ENCODE peak calls at places on chromosomes 5 and 9, in five cellular contexts. A, F, W, U and O are unnamed samples. For H3K4me1, the result is how much of the 10 kb centered on the place peaks cover.

GRCh38 chr5:166926098-166926497 is 1365.3 kb upstream of the WWC1 start:
- DNase-seq in A (no peak), F (no peak), W (no peak), U (no peak), O (no peak)

GRCh38 chr5:88722546-88722945 is 160.4 kb downstream of the MEF2C start:
- DNase-seq in A (no peak), F (no peak), W (no peak), U (no peak), O (no peak)

GRCh38 chr5:157390924-157391297 is 69.1 kb upstream of the NIPAL4 start:
- DNase-seq in A (no peak), F (no peak), W (no peak), U (no peak), O (no peak)

GRCh38 chr9:120914410-120914809 is 12.2 kb downstream of the TRAF1 start:
- DNase-seq in A (no peak), F (peak), W (no peak), U (no peak), O (no peak)

GRCh38 chr5:147098233-147098790 is 136.5 kb upstream of the STK32A start:
- DNase-seq in A (no peak), F (no peak), W (no peak), U (no peak), O (no peak)

GRCh38 chr9:16236326-16236725 is 634.1 kb downstream of the BNC2 start:
- DNase-seq in A (no peak), F (no peak), W (no peak), U (no peak), O (no peak)

GRCh38 chr5:103059525-103059924 is 60.4 kb downstream of the GIN1 start:
- DNase-seq in A (no peak), F (no peak), W (no peak), U (no peak), O (no peak)

GRCh38 chr5:178777557-178777956 is 47.1 kb upstream of the ZNF354A start:
- DNase-seq in A (no peak), F (peak), W (no peak), U (no peak), O (no peak)

GRCh38 chr9:34991833-34992375 is 2.4 kb downstream of the DNAJB5 start:
- DNase-seq in A (no peak), F (peak), W (no peak), U (peak), O (no peak)

GRCh38 chr9:135501261-135502167 is 1.0 kb downstream of the MRPS2 start:
- DNase-seq in A (no peak), F (peak), W (no peak), U (peak), O (no peak)

GRCh38 chr9:135498381-135499126 is 1.9 kb upstream of the MRPS2 start:
- DNase-seq in A (no peak), F (peak), W (no peak), U (no peak), O (peak)

GRCh38 chr9:135500525-135501260 is at the start of gene MRPS2:
- DNase-seq in A (peak), F (peak), W (peak), U (peak), O (peak)

GRCh38 chr9:135499326-135500070 is 984 bp upstream of the MRPS2 start:
- DNase-seq in A (peak), F (peak), W (peak), U (peak), O (peak)

GRCh38 chr9:135500071-135500524 is 384 bp upstream of the MRPS2 start:
- DNase-seq in A (no peak), F (no peak), W (no peak), U (no peak), O (no peak)
- H3K4me3 ChIP-seq in A (peak), F (peak), W (peak), U (peak), O (peak)

GRCh38 chr5:139388198-139388821 is 1.4 kb downstream of the MZB1 start:
- DNase-seq in A (no peak), F (peak), W (no peak), U (no peak), O (peak)

GRCh38 chr5:139391570-139392323 is 2.0 kb upstream of the MZB1 start:
- DNase-seq in A (no peak), F (no peak), W (no peak), U (no peak), O (no peak)

GRCh38 chr5:139390639-139391569 is 1.2 kb upstream of the MZB1 start:
- DNase-seq in A (no peak), F (peak), W (no peak), U (no peak), O (peak)

GRCh38 chr5:139387611-139388197 is 2.0 kb downstream of the MZB1 start:
- DNase-seq in A (no peak), F (no peak), W (no peak), U (no peak), O (no peak)

DNA sequence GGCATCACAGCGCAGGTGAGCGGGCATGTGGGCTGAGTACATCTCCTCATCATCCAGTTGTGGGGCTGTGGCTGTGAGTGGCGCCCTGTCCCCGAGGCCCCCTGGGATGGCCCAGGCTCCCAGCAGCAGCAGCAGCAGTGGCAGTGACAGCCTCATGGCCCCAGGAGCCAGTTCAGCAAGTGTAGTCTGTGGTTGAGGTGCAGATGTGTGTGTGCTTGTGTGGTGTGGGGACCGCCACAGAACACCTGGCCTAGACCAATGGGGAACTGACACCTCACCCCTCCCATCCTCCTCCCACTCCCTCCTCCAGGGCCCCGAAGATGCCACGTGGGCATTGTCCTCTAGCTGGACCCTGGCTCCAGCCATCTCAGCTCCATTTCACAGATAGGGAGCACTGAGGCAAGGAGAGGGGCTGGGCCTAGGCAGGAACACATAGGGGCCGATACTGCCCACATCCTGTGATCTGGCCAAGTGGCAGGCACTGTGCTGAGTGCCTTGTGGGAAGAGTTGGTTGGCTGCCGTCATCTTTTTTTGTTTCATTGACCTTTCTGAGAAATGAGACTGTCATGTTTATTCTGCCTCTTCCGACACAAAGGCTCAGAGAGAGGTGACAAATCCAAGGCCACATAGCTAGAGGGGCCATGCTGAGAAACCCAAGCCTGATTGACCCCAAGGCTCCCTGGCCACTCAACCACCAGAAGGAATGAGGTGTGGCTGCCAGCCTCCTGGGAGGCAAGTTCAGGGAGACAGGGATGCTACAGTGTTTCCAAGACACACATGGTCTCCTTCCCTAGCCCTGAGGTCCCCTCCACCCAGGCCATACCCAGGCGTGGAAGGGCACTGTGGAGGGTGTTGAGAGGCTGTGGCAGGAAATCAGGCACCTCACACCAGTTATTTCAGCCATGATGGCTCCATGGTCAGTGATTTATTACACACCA is at the start of gene MZB1:
- DNase-seq in A (no peak), F (peak), W (peak), U (peak), O (peak)
- H3K4me1 ChIP-seq in A (under half), F (under half), W (half or more), U (under half), O (half or more)

DNA sequence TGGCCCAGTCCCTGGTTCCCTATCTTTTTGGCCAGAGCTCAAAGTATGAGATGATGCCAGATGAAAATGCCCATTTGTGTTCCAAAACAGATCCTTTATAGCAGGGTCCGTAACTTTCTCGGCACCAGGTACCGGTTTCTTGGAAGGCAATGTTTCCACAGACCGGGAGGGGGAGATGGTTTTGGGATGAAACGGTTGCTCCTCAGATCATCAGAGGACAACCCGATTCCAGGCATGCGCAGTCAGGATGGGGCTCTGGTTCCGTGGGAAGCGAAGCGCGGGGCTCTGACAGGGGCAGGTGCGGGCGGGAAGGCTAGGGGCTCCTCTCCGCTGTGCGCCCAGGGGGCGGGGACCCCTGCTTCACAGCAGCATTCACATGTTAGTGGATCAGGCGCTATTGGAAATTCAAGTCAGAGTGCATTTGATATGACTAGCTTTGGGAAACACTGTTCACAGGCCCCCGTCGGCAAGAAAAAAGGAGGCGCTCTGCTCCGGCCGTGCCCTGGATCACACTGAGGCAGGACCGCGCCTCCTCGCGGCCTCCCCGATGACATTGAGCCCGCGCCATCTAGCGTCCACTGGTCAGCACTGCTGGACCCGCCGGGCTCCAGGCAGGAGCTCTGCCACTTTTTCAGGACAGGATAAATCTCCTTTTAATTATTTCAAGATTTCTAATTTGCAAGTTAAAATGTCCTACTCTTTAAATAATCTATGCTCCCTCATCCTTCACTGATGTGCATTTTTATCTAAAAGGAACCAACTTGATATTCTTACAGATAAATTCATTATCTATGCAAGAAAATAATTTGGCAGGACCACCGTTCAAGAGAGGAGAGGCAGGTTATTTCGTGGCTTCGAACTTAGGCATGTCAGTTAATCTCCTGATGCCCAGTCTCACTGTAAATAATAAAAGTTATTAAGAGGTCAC is 190.0 kb downstream of the FANCC start:
- DNase-seq in A (peak), F (peak), W (peak), U (peak), O (peak)
- H3K4me3 ChIP-seq in A (peak), F (peak), W (no peak), U (no peak), O (peak)

GRCh38 chr5:143887901-143888648 is 76.1 kb downstream of the HMHB1 start:
- DNase-seq in A (no peak), F (no peak), W (no peak), U (no peak), O (no peak)

GRCh38 chr5:143892908-143893307 is 80.9 kb downstream of the HMHB1 start:
- DNase-seq in A (no peak), F (no peak), W (no peak), U (no peak), O (no peak)

GRCh38 chr5:143888912-143889311 is 77.0 kb downstream of the HMHB1 start:
- DNase-seq in A (no peak), F (no peak), W (no peak), U (no peak), O (no peak)

GRCh38 chr5:143889986-143890385 is 78.0 kb downstream of the HMHB1 start:
- DNase-seq in A (no peak), F (no peak), W (no peak), U (no peak), O (no peak)

GRCh38 chr5:143890475-143890874 is 78.5 kb downstream of the HMHB1 start:
- DNase-seq in A (no peak), F (no peak), W (no peak), U (no peak), O (no peak)
- H3K4me1 ChIP-seq in A (under half), F (under half), W (under half), U (under half), O (under half)

DNA sequence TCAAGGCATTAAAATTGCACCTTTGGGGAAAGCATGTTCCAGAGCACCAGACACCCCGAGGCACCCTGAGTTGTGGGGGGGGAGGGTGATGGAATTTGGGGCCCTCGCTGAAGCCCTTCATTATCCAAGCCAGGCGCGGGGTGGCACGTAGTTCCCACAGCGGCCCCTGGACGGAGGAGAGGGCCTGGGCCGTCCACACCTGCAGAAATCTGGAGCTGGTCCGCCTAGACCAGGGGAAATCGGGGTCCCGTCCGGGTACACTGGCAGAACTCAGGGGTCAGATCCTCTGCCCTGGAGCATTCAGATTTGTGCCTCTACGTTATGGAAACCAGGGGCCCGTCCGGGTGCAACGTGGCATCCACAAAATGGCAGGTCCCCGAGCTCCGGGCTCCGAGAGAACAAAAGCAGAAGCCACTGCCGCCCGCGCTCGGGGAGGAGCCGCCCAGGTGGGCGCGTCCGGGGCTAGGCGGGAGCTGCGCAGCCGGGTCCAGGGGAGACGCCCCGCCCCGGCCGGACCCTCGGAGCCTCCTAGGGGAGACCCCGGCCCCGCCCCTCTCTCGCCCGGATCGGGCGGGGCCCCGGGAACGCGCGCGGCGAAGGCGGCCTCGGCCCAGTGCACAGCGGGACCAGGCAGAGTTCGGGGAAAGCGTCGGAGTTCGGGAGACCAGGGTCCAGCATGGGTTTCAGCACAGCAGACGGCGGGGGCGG is at the start of gene PLEKHG4B:
- DNase-seq in A (no peak), F (no peak), W (no peak), U (no peak), O (peak)
- H3K4me3 ChIP-seq in A (peak), F (no peak), W (no peak), U (no peak), O (peak)

GRCh38 chr9:7892975-7893374 is 93.4 kb upstream of the DMAC1 start:
- DNase-seq in A (no peak), F (no peak), W (no peak), U (no peak), O (no peak)

DNA sequence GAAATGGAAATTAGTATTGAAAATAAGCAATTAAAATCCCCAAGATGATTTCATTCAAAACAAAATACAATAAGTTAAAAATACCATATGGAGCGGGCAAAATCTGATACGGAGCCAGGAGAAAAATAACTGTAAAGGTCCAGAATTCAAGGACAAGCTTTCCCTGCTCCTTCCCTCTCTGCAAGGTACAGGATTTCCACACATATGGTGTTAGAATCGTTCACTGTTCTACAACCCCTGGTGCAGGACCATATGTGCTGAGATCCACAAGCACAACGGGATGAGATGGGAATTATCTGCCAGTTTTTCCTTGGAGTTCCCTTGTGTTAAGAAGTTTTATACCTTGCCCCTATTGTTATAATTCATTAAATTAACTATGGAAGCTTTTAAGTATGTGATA is 94.7 kb upstream of the DMAC1 start:
- DNase-seq in A (no peak), F (no peak), W (no peak), U (no peak), O (no peak)
- H3K4me1 ChIP-seq in A (under half), F (under half), W (under half), U (under half), O (under half)

GRCh38 chr5:119074419-119074818 is 3.5 kb downstream of the DMXL1 start:
- DNase-seq in A (no peak), F (no peak), W (no peak), U (no peak), O (no peak)

GRCh38 chr5:119070828-119071572 is at the start of gene DMXL1:
- DNase-seq in A (peak), F (peak), W (peak), U (peak), O (peak)

GRCh38 chr5:119070578-119070827 is 384 bp upstream of the DMXL1 start:
- DNase-seq in A (peak), F (peak), W (no peak), U (no peak), O (no peak)

GRCh38 chr5:119071573-119071874 is 637 bp downstream of the DMXL1 start:
- DNase-seq in A (peak), F (no peak), W (no peak), U (no peak), O (no peak)

GRCh38 chr5:119072496-119072895 is 1.6 kb downstream of the DMXL1 start:
- DNase-seq in A (no peak), F (no peak), W (no peak), U (no peak), O (no peak)
- H3K4me3 ChIP-seq in A (peak), F (no peak), W (no peak), U (no peak), O (peak)

GRCh38 chr9:99447951-99448350 is 225.9 kb downstream of the SEC61B start:
- DNase-seq in A (no peak), F (no peak), W (no peak), U (no peak), O (no peak)

GRCh38 chr9:99449726-99450125 is 227.6 kb downstream of the SEC61B start:
- DNase-seq in A (no peak), F (no peak), W (no peak), U (no peak), O (no peak)

GRCh38 chr9:99441829-99442228 is 219.7 kb downstream of the SEC61B start:
- DNase-seq in A (no peak), F (no peak), W (no peak), U (no peak), O (no peak)

GRCh38 chr9:99445377-99445891 is 223.4 kb downstream of the SEC61B start:
- DNase-seq in A (no peak), F (peak), W (no peak), U (no peak), O (no peak)

GRCh38 chr9:99445920-99446319 is 223.8 kb downstream of the SEC61B start:
- DNase-seq in A (no peak), F (peak), W (no peak), U (no peak), O (no peak)
- H3K4me1 ChIP-seq in A (under half), F (under half), W (under half), U (under half), O (under half)

GRCh38 chr5:126435714-126436113 is 12.5 kb downstream of the GRAMD2B start:
- DNase-seq in A (no peak), F (no peak), W (no peak), U (no peak), O (no peak)

GRCh38 chr5:126437706-126438105 is 14.5 kb downstream of the GRAMD2B start:
- DNase-seq in A (no peak), F (no peak), W (no peak), U (no peak), O (no peak)

GRCh38 chr5:126430631-126431030 is 7.4 kb downstream of the GRAMD2B start:
- DNase-seq in A (no peak), F (no peak), W (no peak), U (no peak), O (no peak)

GRCh38 chr5:126435261-126435660 is 12.1 kb downstream of the GRAMD2B start:
- DNase-seq in A (no peak), F (no peak), W (no peak), U (no peak), O (no peak)

DNA sequence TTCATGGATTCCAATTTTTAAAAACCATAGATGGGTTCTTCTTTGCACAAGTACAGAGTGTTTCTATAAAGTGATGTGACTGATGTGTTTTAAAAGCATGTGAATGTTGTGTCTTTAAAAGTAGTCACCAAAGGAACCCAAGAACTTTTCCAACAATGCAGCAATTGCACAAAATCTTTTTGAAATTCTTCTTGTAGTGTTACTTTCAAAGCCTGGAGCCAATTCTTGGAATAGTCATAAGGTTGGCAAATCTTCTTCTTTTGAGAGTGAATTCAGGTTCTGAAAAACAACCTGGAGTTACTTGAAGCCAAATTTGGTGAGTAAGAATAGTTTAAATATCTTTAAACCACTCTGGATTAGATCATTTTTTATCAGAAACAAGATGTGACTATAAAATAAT is 10.5 kb downstream of the GRAMD2B start:
- DNase-seq in A (no peak), F (no peak), W (no peak), U (no peak), O (no peak)
- H3K4me3 ChIP-seq in A (no peak), F (no peak), W (no peak), U (no peak), O (no peak)